ENCODE peak calls at places on chromosomes 12 and 14, in four cellular contexts. O is Panc1, X is body of pancreas, F is endothelial cell of umbilical vein. T is an unnamed sample.

GRCh38 chr12:29640589-29641345 is 143.0 kb downstream of the TMTC1 start:
- DNase-seq in O (no peak), X (no peak), F (no peak), T (peak; percentile 41)

GRCh38 chr12:116719661-116720060 is 18.2 kb downstream of the SPRING1 start:
- DNase-seq in O (no peak), X (no peak), F (no peak), T (no peak)

GRCh38 chr14:100566119-100566518 is 21.1 kb downstream of the BEGAIN start:
- DNase-seq in O (no peak), X (peak; percentile 92), F (no peak), T (no peak)

GRCh38 chr14:25909361-25909760 is 688.5 kb downstream of the NOVA1 start:
- DNase-seq in O (no peak), X (no peak), F (no peak), T (no peak)

GRCh38 chr12:34126239-34126641 is 103.9 kb downstream of the ALG10 start:
- DNase-seq in O (no peak), X (no peak), F (no peak), T (no peak)

GRCh38 chr12:92927055-92927435 is 2.0 kb downstream of the EEA1 start:
- DNase-seq in O (no peak), X (no peak), F (peak; percentile 41), T (no peak)

GRCh38 chr14:101017209-101017608 is 113.7 kb upstream of the RTL1 start:
- DNase-seq in O (no peak), X (no peak), F (no peak), T (no peak)

GRCh38 chr12:119036878-119037493 is 55.6 kb downstream of the SRRM4 start:
- DNase-seq in O (peak; percentile 7), X (peak; percentile 18), F (no peak), T (peak; percentile 57)

GRCh38 chr12:71295913-71296312 is 138.1 kb upstream of the TSPAN8 start:
- DNase-seq in O (no peak), X (no peak), F (no peak), T (no peak)

GRCh38 chr14:37617864-37618365 is 22.5 kb downstream of the TTC6 start:
- DNase-seq in O (no peak), X (no peak), F (no peak), T (no peak)

GRCh38 chr12:53049582-53050318 is at the start of gene TNS2:
- DNase-seq in O (no peak), X (peak; percentile 70), F (peak; percentile 81), T (peak; percentile 70)
- H3K4me3 ChIP-seq in O (peak within 1 kb of the TSS; percentile 60), X (peak within 1 kb of the TSS; percentile 34), F (peak within 1 kb of the TSS; percentile 78), T (no peak within 1 kb of the TSS)

GRCh38 chr14:59254146-59254910 is 65.9 kb downstream of the DAAM1 start:
- DNase-seq in O (no peak), X (peak; percentile 75), F (peak; percentile 54), T (no peak)
- TF ChIP-seq CTCF in O (no peak), X (no peak), F (no peak), T (no peak)

GRCh38 chr12:45217846-45218245 is 2.0 kb downstream of the ANO6 start:
- DNase-seq in O (no peak), X (no peak), F (peak; percentile 14), T (no peak)
- H3K4me3 ChIP-seq in O (peak overlapping the region; percentile 80), X (no peak overlapping the region), F (peak overlapping the region; percentile 88), T (no peak overlapping the region)

GRCh38 chr12:53950441-53950781 is 4.3 kb upstream of the HOXC12 start:
- DNase-seq in O (no peak), X (no peak), F (no peak), T (no peak)
- TF ChIP-seq CTCF in O (peak; percentile 62), X (no peak), F (no peak), T (no peak)

GRCh38 chr14:85535916-85536834 is 6.2 kb downstream of the FLRT2 start:
- DNase-seq in O (no peak), X (no peak), F (peak; percentile 80), T (no peak)
- H3K4me3 ChIP-seq in O (peak overlapping the region; percentile 29), X (no peak overlapping the region), F (peak overlapping the region; percentile 93), T (no peak overlapping the region)

DNA sequence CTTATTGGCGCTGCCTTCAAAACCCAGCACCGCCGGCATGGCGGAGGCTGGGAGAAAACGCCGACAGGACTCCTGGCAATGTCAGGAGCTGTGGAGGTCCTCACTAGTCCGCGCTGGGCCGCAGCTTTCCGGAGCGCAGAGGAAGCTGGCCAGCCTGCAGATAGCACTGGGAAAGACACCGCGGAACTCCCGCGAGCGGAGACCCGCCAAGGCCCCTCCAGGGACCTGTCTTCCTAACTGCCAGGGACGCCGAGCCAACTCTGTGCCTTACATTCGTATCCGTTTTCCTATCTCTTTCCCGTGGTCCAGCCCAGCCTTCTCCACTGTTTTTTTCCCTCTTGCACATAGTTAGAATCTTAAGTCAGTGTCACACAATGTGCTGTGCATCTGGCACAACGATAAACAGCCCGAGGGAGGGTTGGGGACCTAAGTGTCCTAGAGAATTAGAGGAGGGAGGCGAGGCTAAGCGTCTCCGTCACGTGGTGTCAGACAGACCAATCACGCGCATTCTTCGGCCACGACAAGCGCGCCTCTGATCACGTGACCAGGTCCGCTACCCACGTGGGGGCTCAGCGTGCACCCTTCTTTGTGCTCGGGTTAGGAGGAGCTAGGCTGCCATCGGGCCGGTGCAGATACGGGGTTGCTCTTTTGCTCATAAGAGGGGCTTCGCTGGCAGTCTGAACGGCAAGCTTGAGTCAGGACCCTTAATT is at the start of the genes APEX1 and OSGEP:
- DNase-seq in O (peak; percentile 94), X (peak; percentile 98), F (peak; percentile 99), T (peak; percentile 98)
- TF ChIP-seq CTCF in O (no peak), X (no peak), F (no peak), T (no peak)

DNA sequence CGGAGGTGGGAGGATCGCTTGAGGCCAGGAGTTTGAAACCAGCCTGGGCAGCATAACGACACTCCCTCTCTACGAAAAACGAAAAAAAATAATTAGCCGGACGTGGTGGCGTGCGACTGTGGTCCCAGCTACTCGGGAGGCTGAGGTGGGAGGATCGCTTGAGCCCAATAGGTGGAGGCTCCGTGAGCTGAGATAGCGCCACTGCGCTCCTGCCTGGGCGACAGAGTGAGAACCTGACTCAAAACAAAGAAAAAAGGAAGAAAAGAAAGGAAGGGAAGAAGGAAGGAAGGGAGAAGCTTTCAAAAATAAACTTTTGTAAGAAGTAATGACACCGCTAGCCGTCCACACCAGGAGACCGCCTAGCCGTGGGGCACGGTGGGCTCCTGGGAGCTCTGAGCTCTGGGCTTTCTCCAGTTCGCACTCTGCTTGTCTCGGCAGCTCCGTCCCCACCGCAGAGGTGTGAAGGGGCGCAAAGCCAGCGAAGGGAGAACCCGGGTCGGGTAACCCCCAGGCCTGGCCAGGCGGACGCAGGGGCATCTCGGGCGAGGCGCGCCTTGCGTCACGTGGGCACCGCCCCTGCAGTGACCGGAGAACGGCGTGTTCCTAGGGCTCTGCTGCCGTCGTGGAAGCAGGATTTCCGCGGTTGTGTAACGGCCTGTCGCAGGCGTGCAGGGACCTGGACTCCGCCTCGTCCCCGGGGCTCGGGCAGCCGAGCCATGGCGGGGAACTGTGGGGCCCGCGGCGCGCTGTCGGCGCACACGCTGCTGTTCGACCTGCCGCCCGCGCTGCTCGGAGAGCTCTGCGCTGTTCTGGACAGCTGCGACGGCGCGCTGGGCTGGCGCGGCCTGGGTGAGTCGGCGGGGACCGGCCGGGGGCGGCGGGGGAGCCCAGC is at the start of gene IRAK3:
- DNase-seq in O (no peak), X (peak; percentile 51), F (peak; percentile 70), T (peak; percentile 38)
- H3K4me3 ChIP-seq in O (peak within 1 kb of the TSS; percentile 56), X (no peak within 1 kb of the TSS), F (peak within 1 kb of the TSS; percentile 82), T (peak within 1 kb of the TSS; percentile 38)

DNA sequence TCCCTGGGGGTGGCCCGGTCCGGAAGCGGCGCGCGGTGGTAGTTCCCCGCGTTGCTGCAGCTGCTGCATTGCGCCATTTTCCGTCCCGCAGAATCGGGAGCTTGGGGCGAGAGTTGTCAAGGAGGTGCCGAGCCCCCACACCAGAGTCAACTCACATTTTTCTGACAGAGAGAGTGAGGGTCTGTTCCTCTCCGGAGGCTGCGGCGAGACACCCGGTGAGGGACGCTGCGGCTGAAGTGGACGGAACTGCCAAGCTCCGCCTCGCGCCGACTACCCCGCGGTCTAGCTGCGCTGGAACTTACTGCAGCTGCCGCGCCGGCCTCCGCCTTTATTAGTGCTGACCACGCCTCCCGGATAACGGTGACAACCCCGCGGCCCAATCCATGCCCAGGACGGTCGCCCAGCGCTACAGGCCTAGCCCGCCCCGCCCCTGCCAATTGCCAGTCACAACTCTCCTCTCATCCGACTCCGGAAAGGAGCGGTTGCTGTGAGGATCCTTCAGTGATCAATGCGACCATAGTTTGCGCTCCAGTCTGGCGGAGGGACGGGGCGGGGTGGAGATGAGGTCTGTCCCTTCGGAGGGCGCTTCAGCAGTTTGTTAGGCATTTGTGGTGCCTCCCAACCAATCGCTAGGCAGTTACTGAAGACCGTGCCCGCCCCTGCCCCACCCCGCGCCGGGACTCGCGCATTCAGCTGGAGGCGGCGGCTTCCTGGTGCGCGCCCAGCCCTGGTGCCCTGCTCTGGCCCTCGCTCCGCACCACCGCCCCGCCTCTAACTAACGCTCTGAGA is at the start of gene VAMP1:
- DNase-seq in O (peak; percentile 83), X (peak; percentile 97), F (peak; percentile 97), T (peak; percentile 99)
- TF ChIP-seq CTCF in O (no peak), X (no peak), F (no peak), T (no peak)

DNA sequence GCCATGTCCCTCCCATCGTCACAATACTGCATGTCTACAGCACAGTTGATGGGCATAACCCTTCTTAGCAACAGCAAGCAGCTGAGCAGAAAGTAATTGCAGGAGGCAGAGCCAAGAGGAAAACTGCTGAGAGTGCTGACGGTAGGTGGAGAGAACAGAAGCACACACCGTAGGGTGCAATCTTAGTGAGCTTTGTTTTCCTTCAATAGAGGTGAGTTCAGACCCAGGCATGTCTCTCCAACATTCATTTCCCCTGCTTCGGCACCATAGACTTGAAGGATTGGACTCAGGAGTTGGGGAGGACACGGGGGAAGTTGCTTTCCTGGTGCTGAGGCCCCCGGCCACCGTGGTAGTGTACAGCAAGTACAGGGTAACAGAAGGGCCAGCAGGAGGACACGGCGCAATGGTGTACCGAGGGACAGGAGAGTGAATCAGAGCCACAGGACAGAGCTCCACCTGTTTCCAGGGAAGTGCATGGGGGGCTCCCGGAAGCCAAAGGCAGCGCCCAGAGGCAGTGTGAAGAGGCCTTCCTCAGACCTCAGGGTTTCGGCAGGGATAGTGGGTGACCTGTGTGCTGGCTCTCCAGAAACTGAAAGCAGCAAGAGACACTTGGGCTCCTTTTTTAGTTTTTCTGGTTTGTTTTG is 36.3 kb upstream of the SINHCAF start:
- DNase-seq in O (no peak), X (no peak), F (no peak), T (peak; percentile 52)
- H3K4me3 ChIP-seq in O (peak overlapping the region; percentile 43), X (no peak overlapping the region), F (no peak overlapping the region), T (no peak overlapping the region)